ENCODE peak calls at places on chromosomes 7 and 10, in six cellular contexts. Z is pancreas, C is HL-60, P is fibroblast of the aortic adventitia, R is PC-3, M is cardiac fibroblast. X is an unnamed sample.

GRCh38 chr10:84845628-84846261 is 517.4 kb downstream of the CCSER2 start:
- DNase-seq in Z (no peak), C (peak; percentile 23), P (no peak), R (peak; percentile 22), M (no peak), X (no peak)

GRCh38 chr10:31153692-31154091 is 122.0 kb upstream of the ZNF438 start:
- DNase-seq in Z (no peak), C (no peak), P (no peak), R (no peak), M (no peak), X (no peak)

GRCh38 chr7:27840314-27840713 is 100.4 kb downstream of the TAX1BP1 start:
- DNase-seq in Z (no peak), C (no peak), P (no peak), R (no peak), M (no peak), X (no peak)

GRCh38 chr7:101856488-101857357 is 39.3 kb downstream of the CUX1 start:
- DNase-seq in Z (peak; percentile 93), C (peak; percentile 98), P (peak; percentile 80), R (peak; percentile 94), M (peak; percentile 87), X (peak; percentile 24)

GRCh38 chr7:3537210-3537875 is 236.3 kb downstream of the SDK1 start:
- DNase-seq in Z (no peak), C (no peak), P (peak; percentile 1), R (peak; percentile 4), M (peak; percentile 11), X (no peak)

GRCh38 chr10:17871036-17871435 is 61.9 kb downstream of the MRC1 start:
- DNase-seq in Z (no peak), C (no peak), P (no peak), R (no peak), M (no peak), X (no peak)

GRCh38 chr7:102953421-102953820 is 40.6 kb downstream of the LRRC17 start:
- DNase-seq in Z (no peak), C (no peak), P (no peak), R (no peak), M (no peak), X (no peak)

GRCh38 chr10:4804505-4804904 is 21.5 kb upstream of the AKR1E2 start:
- DNase-seq in Z (no peak), C (no peak), P (peak; percentile 86), R (no peak), M (peak; percentile 59), X (no peak)

GRCh38 chr7:11212816-11213215 is 239.1 kb downstream of the PHF14 start:
- DNase-seq in Z (no peak), C (no peak), P (no peak), R (peak; percentile 84), M (peak; percentile 48), X (peak; percentile 3)

GRCh38 chr7:157658851-157659412 is 322.1 kb downstream of the DNAJB6 start:
- DNase-seq in Z (no peak), C (no peak), P (no peak), R (no peak), M (no peak), X (no peak)

GRCh38 chr10:124092270-124093075 is 925 bp downstream of the CHST15 start:
- DNase-seq in Z (peak; percentile 63), C (no peak), P (no peak), R (peak; percentile 30), M (peak; percentile 47), X (no peak)

GRCh38 chr7:26443761-26444160 is 152.1 kb downstream of the SNX10 start:
- DNase-seq in Z (no peak), C (no peak), P (no peak), R (no peak), M (no peak), X (no peak)

GRCh38 chr10:66925896-66926719 is at the start of gene LRRTM3:
- DNase-seq in Z (peak; percentile 38), C (peak; percentile 43), P (peak; percentile 62), R (peak; percentile 99), M (peak; percentile 76), X (peak; percentile 29)

GRCh38 chr10:124731551-124731950 is 12.6 kb downstream of the FAM53B start:
- DNase-seq in Z (no peak), C (no peak), P (no peak), R (no peak), M (no peak), X (no peak)

GRCh38 chr10:84352251-84352842 is 24.0 kb downstream of the CCSER2 start:
- DNase-seq in Z (peak; percentile 56), C (peak; percentile 55), P (peak; percentile 63), R (peak; percentile 67), M (peak; percentile 65), X (no peak)

GRCh38 chr7:4352069-4352468 is 330.0 kb upstream of the FOXK1 start:
- DNase-seq in Z (no peak), C (no peak), P (no peak), R (no peak), M (no peak), X (no peak)

GRCh38 chr10:89440262-89440661 is 25.9 kb downstream of the IFIT5 start:
- DNase-seq in Z (peak; percentile 51), C (no peak), P (no peak), R (no peak), M (no peak), X (no peak)

GRCh38 chr10:111207525-111207924 is 130.7 kb downstream of the ADRA2A start:
- DNase-seq in Z (peak; percentile 50), C (peak; percentile 29), P (no peak), R (no peak), M (no peak), X (no peak)

GRCh38 chr10:114172241-114172640 is 1.8 kb downstream of the CCDC186 start:
- DNase-seq in Z (no peak), C (no peak), P (peak; percentile 39), R (no peak), M (peak; percentile 27), X (no peak)

GRCh38 chr10:8296090-8296741 is 241.7 kb downstream of the GATA3 start:
- DNase-seq in Z (no peak), C (no peak), P (no peak), R (no peak), M (no peak), X (no peak)

DNA sequence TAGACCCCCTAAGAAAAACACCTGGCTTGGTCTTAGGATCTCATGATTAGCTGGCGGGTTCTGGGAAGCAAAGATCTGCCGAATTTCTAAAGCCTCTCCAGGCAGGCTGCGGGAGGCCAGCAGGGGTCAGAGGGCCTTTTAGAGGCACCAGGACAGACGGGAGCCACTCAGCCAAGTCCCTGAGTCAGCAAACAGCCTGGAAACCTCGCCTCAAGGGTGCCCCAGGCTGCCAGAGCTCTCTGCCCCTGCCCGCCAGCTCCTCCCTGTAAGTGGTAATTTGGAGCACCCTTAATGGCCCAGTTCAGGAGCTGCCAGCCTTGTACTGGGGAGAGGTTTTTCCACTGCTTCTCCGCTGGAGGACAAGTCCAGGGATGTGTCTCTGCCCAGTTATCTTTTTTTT is 88.7 kb downstream of the HIP1 start:
- DNase-seq in Z (no peak), C (no peak), P (no peak), R (no peak), M (no peak), X (no peak)
- TF ChIP-seq CTCF in Z (no peak), C (no peak), P (no peak), R (no peak), M (no peak), X (no peak)

DNA sequence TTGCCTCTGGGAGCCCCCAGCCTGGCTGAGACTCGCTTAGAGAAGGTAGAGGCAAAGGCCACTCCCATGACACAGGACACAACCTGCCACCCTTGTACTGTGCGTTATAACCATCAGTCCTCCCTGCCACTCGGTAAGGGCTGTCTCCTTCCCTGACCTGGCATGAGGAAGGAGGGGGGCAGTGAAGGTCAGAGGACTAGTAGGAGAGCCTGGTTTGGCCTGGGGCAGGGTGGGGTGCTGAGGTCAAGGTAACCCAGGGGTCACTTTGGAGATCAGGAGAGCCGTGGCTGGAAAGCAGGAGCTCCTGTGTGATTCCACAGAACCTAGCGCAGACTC is 6.9 kb upstream of the TNRC18 start:
- DNase-seq in Z (no peak), C (no peak), P (no peak), R (no peak), M (no peak), X (no peak)
- H3K4me3 ChIP-seq in Z (peak overlapping the region; percentile 90), C (no peak overlapping the region), P (peak overlapping the region; percentile 91), R (no peak overlapping the region), M (no peak overlapping the region), X (peak overlapping the region; percentile 86)

DNA sequence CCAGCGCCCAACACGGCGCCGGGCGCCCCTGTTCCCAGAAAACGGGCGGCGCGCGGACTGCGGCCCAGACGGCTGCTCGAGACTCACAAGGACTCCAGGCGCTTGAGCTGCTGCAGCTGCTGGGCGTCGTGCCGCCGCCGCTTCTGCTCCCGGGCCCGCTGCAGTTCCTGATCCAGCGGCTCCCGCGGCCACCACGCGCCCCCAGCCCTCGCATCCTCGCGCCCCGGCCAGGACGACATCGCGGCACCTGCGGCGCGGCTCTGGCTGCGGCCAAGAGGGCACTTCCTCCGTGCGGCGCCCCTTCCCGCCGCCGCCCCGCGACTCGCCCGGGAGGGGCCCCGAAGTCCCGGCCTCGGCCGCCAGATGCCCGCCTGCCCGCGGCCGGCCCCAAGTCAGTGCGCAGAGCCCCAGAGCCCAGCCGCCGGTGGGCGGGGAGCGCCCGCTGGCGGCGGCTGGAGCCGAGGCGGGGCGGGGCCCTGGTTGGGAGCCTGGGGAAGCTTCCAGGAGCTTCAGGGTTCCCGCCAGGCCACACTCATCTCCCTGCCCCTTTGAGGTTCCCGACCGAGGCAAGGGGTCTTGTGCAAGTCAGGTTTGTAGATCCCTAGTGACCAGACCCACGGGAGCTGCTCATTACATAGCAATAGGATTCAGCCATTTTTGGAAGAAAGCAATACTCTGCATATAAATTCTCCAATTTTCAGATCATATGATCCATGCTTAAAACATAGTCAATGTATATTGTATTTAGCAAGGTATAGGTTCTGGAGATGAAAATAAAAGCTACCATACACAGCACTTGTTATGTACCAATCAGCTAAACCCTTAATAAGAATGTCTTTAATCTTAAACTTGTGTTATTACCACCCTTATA is 14.2 kb upstream of the FKBP9 start:
- DNase-seq in Z (peak; percentile 84), C (peak; percentile 76), P (peak; percentile 65), R (peak; percentile 66), M (peak; percentile 77), X (no peak)
- TF ChIP-seq CTCF in Z (peak; percentile 27), C (peak; percentile 10), P (peak; percentile 33), R (peak; percentile 45), M (no peak), X (peak; percentile 69)

GRCh38 chr7:137342751-137343482 is 616 bp downstream of the PTN start:
- DNase-seq in Z (no peak), C (no peak), P (no peak), R (no peak), M (no peak), X (no peak)
- H3K4me3 ChIP-seq in Z (peak overlapping the region; percentile 2), C (no peak overlapping the region), P (peak overlapping the region; percentile 68), R (peak overlapping the region; percentile 58), M (peak overlapping the region; percentile 39), X (peak overlapping the region; percentile 70)

DNA sequence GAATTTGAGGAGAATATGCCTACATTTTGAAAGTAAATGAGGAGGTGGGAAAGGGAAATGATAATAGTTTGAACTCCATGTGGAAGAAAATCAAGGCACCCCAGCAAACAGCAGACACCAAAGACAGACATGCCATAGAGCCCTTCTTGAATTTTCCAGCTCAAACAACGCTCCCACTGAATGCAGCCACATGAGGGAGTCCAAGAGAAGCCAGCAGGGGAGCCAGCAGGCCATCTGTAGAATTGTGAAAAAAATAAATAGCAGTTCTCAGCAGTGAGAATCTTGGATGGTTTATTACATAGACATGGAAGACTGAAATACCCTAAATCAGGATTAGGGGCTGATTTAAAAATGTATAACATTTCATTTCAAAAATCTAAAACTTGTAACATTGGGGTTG is 1567.3 kb upstream of the LRRTM3 start:
- DNase-seq in Z (no peak), C (no peak), P (no peak), R (peak; percentile 76), M (peak; percentile 34), X (no peak)
- TF ChIP-seq CTCF in Z (peak; percentile 16), C (no peak), P (no peak), R (peak; percentile 96), M (peak; percentile 53), X (peak; percentile 7)

X was measured in AG04449.